ENCODE peak calls at places on chromosomes 16 and 17, in four cellular contexts. M is A549, I is NB4, Y is K562. A is an unnamed sample.

GRCh38 chr16:2159052-2159838 is 3.7 kb downstream of the TRAF7 start:
- DNase-seq in Y (no peak), I (no peak), M (peak; percentile 57), A (peak; percentile 80)

GRCh38 chr16:48538746-48539484 is 71.1 kb downstream of the N4BP1 start:
- DNase-seq in M (no peak), Y (peak; percentile 37), I (no peak), A (no peak)

GRCh38 chr16:52964290-52964689 is 88.4 kb downstream of the CHD9NB start:
- DNase-seq in M (no peak), I (no peak), Y (no peak), A (no peak)

GRCh38 chr17:28963841-28964240 is 12.5 kb upstream of the PHF12 start:
- DNase-seq in M (no peak), Y (no peak), I (no peak), A (no peak)

GRCh38 chr16:28873543-28874201 is 4.6 kb upstream of the ATP2A1 start:
- DNase-seq in Y (peak; percentile 80), I (peak; percentile 51), M (no peak), A (no peak)

GRCh38 chr17:20191066-20191465 is 181.9 kb downstream of the SPECC1 start:
- DNase-seq in I (no peak), M (no peak), Y (no peak), A (no peak)

GRCh38 chr17:80361495-80362220 is 53.3 kb upstream of the ENDOV start:
- DNase-seq in M (peak; percentile 52), Y (peak; percentile 58), I (peak; percentile 36), A (no peak)

GRCh38 chr16:73154063-73154870 is 106.3 kb upstream of the ZFHX3 start:
- DNase-seq in Y (no peak), I (peak; percentile 99), M (no peak), A (peak; percentile 87)

GRCh38 chr16:88785106-88785924 is at the start of gene PIEZO1:
- DNase-seq in M (peak; percentile 70), I (peak; percentile 79), Y (peak; percentile 87), A (peak; percentile 53)

GRCh38 chr17:33387406-33387805 is 94.3 kb upstream of the ASIC2 start:
- DNase-seq in Y (no peak), I (no peak), M (no peak), A (no peak)

GRCh38 chr17:27538156-27538955 is 82.1 kb downstream of the KSR1 start:
- DNase-seq in I (no peak), M (no peak), Y (no peak), A (no peak)

GRCh38 chr16:88667496-88667895 is 4.6 kb upstream of the MVD start:
- DNase-seq in I (no peak), M (no peak), Y (no peak), A (no peak)

GRCh38 chr16:72834499-72834898 is 213.4 kb downstream of the ZFHX3 start:
- DNase-seq in M (no peak), Y (no peak), I (no peak), A (no peak)

GRCh38 chr17:48439875-48440505 is 10.0 kb upstream of the SKAP1 start:
- DNase-seq in Y (peak; percentile 29), I (no peak), M (no peak), A (no peak)

GRCh38 chr17:74842599-74843351 is 16.9 kb downstream of the GRIN2C start:
- DNase-seq in M (peak; percentile 82), I (peak; percentile 36), Y (peak; percentile 75), A (peak; percentile 82)

GRCh38 chr16:5459863-5460262 is 362.3 kb upstream of the EEF2KMT start:
- DNase-seq in Y (no peak), M (no peak), I (no peak), A (no peak)

GRCh38 chr17:21001111-21001812 is 41.5 kb downstream of the USP22 start:
- DNase-seq in M (no peak), I (no peak), Y (no peak), A (no peak)

GRCh38 chr16:965487-965886 is 5.3 kb downstream of the LMF1 start:
- DNase-seq in Y (no peak), M (no peak), I (no peak), A (no peak)

GRCh38 chr17:50051082-50051576 is 4.8 kb upstream of the ITGA3 start:
- DNase-seq in Y (peak; percentile 46), M (peak; percentile 93), I (peak; percentile 94), A (peak; percentile 55)

GRCh38 chr17:614637-615546 is 99.7 kb downstream of the VPS53 start:
- DNase-seq in I (no peak), M (no peak), Y (no peak), A (no peak)

GRCh38 chr17:68731465-68731864 is 130.3 kb upstream of the FAM20A start:
- DNase-seq in I (no peak), M (no peak), Y (no peak), A (no peak)

GRCh38 chr17:2796164-2797140 is at the start of gene RAP1GAP2:
- DNase-seq in M (no peak), Y (peak; percentile 48), I (peak; percentile 95), A (no peak)

GRCh38 chr16:49284962-49285361 is 3.3 kb upstream of the CBLN1 start:
- DNase-seq in Y (no peak), M (no peak), I (no peak), A (no peak)

GRCh38 chr17:43946766-43947165 is 4.5 kb upstream of the PPY start:
- DNase-seq in M (no peak), I (no peak), Y (no peak), A (no peak)

GRCh38 chr17:16255481-16255901 is 38.5 kb downstream of the PIGL start:
- DNase-seq in Y (no peak), M (no peak), I (no peak), A (peak; percentile 55)

GRCh38 chr16:22123146-22123545 is 30.8 kb downstream of the VWA3A start:
- DNase-seq in Y (no peak), M (peak; percentile 31), I (peak; percentile 84), A (no peak)
- TF ChIP-seq MYC in Y (no peak), M (no peak), I (no peak), A (no peak)

DNA sequence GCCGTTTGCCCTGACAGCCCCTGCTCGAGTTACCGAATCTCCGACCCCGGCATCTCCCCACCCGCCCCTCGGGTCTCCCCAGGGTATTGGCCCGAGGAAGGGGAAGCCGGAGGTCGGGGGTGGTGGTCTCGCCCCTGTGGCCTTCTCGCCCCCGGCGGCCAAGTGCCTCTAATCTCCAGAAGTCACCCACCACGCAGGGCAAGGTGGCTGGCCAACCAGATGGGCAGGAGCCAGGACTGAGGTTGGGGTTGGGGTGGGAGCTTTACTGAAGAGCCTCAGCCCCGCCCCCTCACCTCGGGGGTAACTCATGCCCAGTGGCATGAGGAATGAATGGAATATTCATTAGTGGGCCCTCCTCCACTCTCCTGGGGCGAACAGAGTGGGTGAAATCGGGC is 634 bp downstream of the DHRS11 start:
- DNase-seq in I (peak; percentile 49), M (no peak), Y (peak; percentile 51), A (peak; percentile 10)
- TF ChIP-seq MYC in I (no peak), M (no peak), Y (no peak), A (no peak)

GRCh38 chr17:78664476-78665384 is 87.5 kb upstream of the DNAH17 start:
- DNase-seq in I (no peak), M (no peak), Y (no peak), A (peak; percentile 73)
- TF ChIP-seq MYC in I (no peak), M (no peak), Y (no peak), A (no peak)

DNA sequence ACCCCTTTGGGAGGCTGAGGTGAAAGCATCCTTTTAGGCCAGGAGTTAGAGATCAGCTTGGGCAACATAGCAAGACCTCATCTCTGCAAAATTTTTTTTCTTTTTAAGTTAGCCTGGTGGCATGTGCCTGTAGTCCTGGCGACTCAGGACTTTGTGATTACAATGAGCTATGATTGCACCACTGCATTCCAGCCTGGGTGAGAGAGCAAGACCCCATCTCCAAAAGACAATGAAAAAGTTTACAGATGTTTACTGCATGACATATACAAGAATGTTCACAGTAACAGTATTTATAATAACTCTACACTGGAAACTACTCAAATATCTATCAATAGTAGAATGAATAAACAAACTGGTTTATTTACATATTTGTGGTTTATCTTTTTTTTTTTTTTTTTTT is 33.1 kb upstream of the CCL22 start:
- DNase-seq in I (no peak), Y (no peak), M (no peak), A (no peak)
- TF ChIP-seq MYC in I (no peak), Y (no peak), M (no peak), A (no peak)

GRCh38 chr17:17650959-17651358 is 30.3 kb upstream of the RAI1 start:
- DNase-seq in I (no peak), Y (no peak), M (no peak), A (no peak)

GRCh38 chr17:17648762-17649161 is 32.5 kb upstream of the RAI1 start:
- DNase-seq in M (no peak), I (no peak), Y (no peak), A (no peak)

GRCh38 chr17:17647521-17648178 is 33.6 kb upstream of the RAI1 start:
- DNase-seq in M (no peak), I (no peak), Y (no peak), A (no peak)

GRCh38 chr17:17641621-17642409 is 39.4 kb upstream of the RAI1 start:
- DNase-seq in I (peak; percentile 88), Y (peak; percentile 59), M (peak; percentile 85), A (peak; percentile 74)

GRCh38 chr17:17645961-17646360 is 35.3 kb upstream of the RAI1 start:
- DNase-seq in Y (no peak), M (no peak), I (no peak), A (no peak)
- TF ChIP-seq MYC in Y (no peak), M (no peak), I (no peak), A (no peak)